ENCODE peak calls at places on chromosomes 11 and 22, in six cellular contexts. One of them, this sample, is unnamed.

GRCh38 chr11:5240458-5240857 is 6.2 kb upstream of the HBD start:
- DNase-seq in A549: no peak
- DNase-seq in IMR-90: no peak
- DNase-seq in K562: no peak
- DNase-seq in HEK293T: no peak
- DNase-seq in GM12878: no peak
- DNase-seq in this sample: no peak

GRCh38 chr11:86160546-86161149 is 83.9 kb upstream of the EED start:
- DNase-seq in HEK293T: no peak
- DNase-seq in GM12878: no peak
- DNase-seq in A549: peak; percentile 69
- DNase-seq in IMR-90: peak; percentile 50
- DNase-seq in K562: no peak
- DNase-seq in this sample: peak; percentile 76

GRCh38 chr11:87600938-87601337 is 563.2 kb downstream of the TMEM135 start:
- DNase-seq in A549: no peak
- DNase-seq in HEK293T: no peak
- DNase-seq in K562: no peak
- DNase-seq in IMR-90: no peak
- DNase-seq in GM12878: no peak
- DNase-seq in this sample: no peak

GRCh38 chr22:33472462-33473344 is 414.5 kb upstream of the SYN3 start:
- DNase-seq in HEK293T: no peak
- DNase-seq in GM12878: peak; percentile 78
- DNase-seq in K562: no peak
- DNase-seq in A549: no peak
- DNase-seq in IMR-90: peak; percentile 47
- DNase-seq in this sample: no peak

GRCh38 chr11:110362916-110363574 is 66.6 kb upstream of the RDX start:
- DNase-seq in A549: peak; percentile 70
- DNase-seq in IMR-90: no peak
- DNase-seq in HEK293T: peak; percentile 24
- DNase-seq in K562: no peak
- DNase-seq in GM12878: no peak
- DNase-seq in this sample: peak; percentile 43

GRCh38 chr11:44609028-44609782 is 43.7 kb downstream of the CD82 start:
- DNase-seq in IMR-90: no peak
- DNase-seq in HEK293T: no peak
- DNase-seq in GM12878: peak; percentile 92
- DNase-seq in A549: no peak
- DNase-seq in K562: no peak
- DNase-seq in this sample: no peak

GRCh38 chr22:43406186-43406790 is 5.5 kb upstream of the MPPED1 start:
- DNase-seq in HEK293T: no peak
- DNase-seq in IMR-90: no peak
- DNase-seq in A549: no peak
- DNase-seq in K562: no peak
- DNase-seq in GM12878: no peak
- DNase-seq in this sample: no peak

GRCh38 chr11:103537904-103538502 is 428.8 kb downstream of the DYNC2H1 start:
- DNase-seq in GM12878: no peak
- DNase-seq in A549: peak; percentile 17
- DNase-seq in IMR-90: peak; percentile 47
- DNase-seq in K562: no peak
- DNase-seq in HEK293T: no peak
- DNase-seq in this sample: no peak

GRCh38 chr11:45646275-45646970 is 19.0 kb downstream of the CHST1 start:
- DNase-seq in IMR-90: peak; percentile 22
- DNase-seq in A549: peak; percentile 17
- DNase-seq in GM12878: peak; percentile 7
- DNase-seq in K562: no peak
- DNase-seq in HEK293T: no peak
- DNase-seq in this sample: no peak

GRCh38 chr11:119422505-119423416 is at the start of gene THY1:
- DNase-seq in IMR-90: peak; percentile 64
- DNase-seq in K562: peak; percentile 25
- DNase-seq in A549: no peak
- DNase-seq in GM12878: no peak
- DNase-seq in HEK293T: no peak
- DNase-seq in this sample: no peak

GRCh38 chr22:49798486-49799151 is 29.1 kb downstream of the BRD1 start:
- DNase-seq in GM12878: no peak
- DNase-seq in IMR-90: no peak
- DNase-seq in HEK293T: no peak
- DNase-seq in A549: no peak
- DNase-seq in K562: no peak
- DNase-seq in this sample: no peak

GRCh38 chr11:1333860-1334259 is 24.4 kb upstream of the TOLLIP start:
- DNase-seq in IMR-90: no peak
- DNase-seq in A549: no peak
- DNase-seq in K562: no peak
- DNase-seq in HEK293T: no peak
- DNase-seq in GM12878: no peak
- DNase-seq in this sample: no peak

GRCh38 chr11:33160147-33160546 is 1.1 kb downstream of the CSTF3 start:
- DNase-seq in GM12878: no peak
- DNase-seq in HEK293T: no peak
- DNase-seq in K562: no peak
- DNase-seq in IMR-90: peak; percentile 62
- DNase-seq in A549: peak; percentile 46
- DNase-seq in this sample: peak; percentile 26

GRCh38 chr11:113773092-113773415 is 438 bp downstream of the ZW10 start:
- DNase-seq in GM12878: no peak
- DNase-seq in HEK293T: peak; percentile 54
- DNase-seq in K562: peak; percentile 48
- DNase-seq in A549: no peak
- DNase-seq in IMR-90: peak; percentile 25
- DNase-seq in this sample: peak; percentile 6

GRCh38 chr11:32891657-32892354 is 805 bp upstream of the QSER1 start:
- DNase-seq in GM12878: no peak
- DNase-seq in IMR-90: no peak
- DNase-seq in K562: no peak
- DNase-seq in HEK293T: no peak
- DNase-seq in A549: no peak
- DNase-seq in this sample: no peak

GRCh38 chr11:12725047-12725862 is 51.0 kb downstream of the TEAD1 start:
- DNase-seq in HEK293T: no peak
- DNase-seq in K562: no peak
- DNase-seq in IMR-90: no peak
- DNase-seq in GM12878: no peak
- DNase-seq in A549: no peak
- DNase-seq in this sample: no peak

GRCh38 chr22:50584106-50585096 is 1.8 kb upstream of the CHKB start:
- DNase-seq in A549: no peak
- DNase-seq in IMR-90: no peak
- DNase-seq in K562: no peak
- DNase-seq in GM12878: no peak
- DNase-seq in HEK293T: no peak
- DNase-seq in this sample: peak; percentile 18

GRCh38 chr11:73726825-73727224 is 34.0 kb downstream of the RAB6A start:
- DNase-seq in A549: no peak
- DNase-seq in IMR-90: no peak
- DNase-seq in K562: no peak
- DNase-seq in HEK293T: no peak
- DNase-seq in GM12878: no peak
- DNase-seq in this sample: no peak

GRCh38 chr11:106133529-106133928 is 56.1 kb downstream of the AASDHPPT start:
- DNase-seq in K562: no peak
- DNase-seq in GM12878: no peak
- DNase-seq in A549: no peak
- DNase-seq in IMR-90: no peak
- DNase-seq in HEK293T: no peak
- DNase-seq in this sample: no peak

GRCh38 chr22:31829505-31829904 is 75.7 kb downstream of the DEPDC5 start:
- DNase-seq in GM12878: peak; percentile 19
- DNase-seq in HEK293T: no peak
- DNase-seq in K562: peak; percentile 42
- DNase-seq in A549: peak; percentile 81
- DNase-seq in IMR-90: peak; percentile 97
- DNase-seq in this sample: peak; percentile 46

GRCh38 chr11:27933992-27934829 is 173.7 kb downstream of the KIF18A start:
- DNase-seq in K562: no peak
- DNase-seq in HEK293T: no peak
- DNase-seq in GM12878: no peak
- DNase-seq in IMR-90: peak; percentile 99
- DNase-seq in A549: peak; percentile 61
- DNase-seq in this sample: no peak

GRCh38 chr22:47334596-47334995 is 572.1 kb downstream of the TBC1D22A start:
- DNase-seq in A549: no peak
- DNase-seq in HEK293T: no peak
- DNase-seq in IMR-90: no peak
- DNase-seq in K562: no peak
- DNase-seq in GM12878: no peak
- DNase-seq in this sample: no peak

GRCh38 chr22:47333625-47334024 is 571.2 kb downstream of the TBC1D22A start:
- DNase-seq in A549: peak; percentile 55
- DNase-seq in IMR-90: peak; percentile 71
- DNase-seq in K562: no peak
- DNase-seq in GM12878: no peak
- DNase-seq in HEK293T: no peak
- DNase-seq in this sample: peak; percentile 9

GRCh38 chr22:47337161-47337621 is 574.7 kb downstream of the TBC1D22A start:
- DNase-seq in IMR-90: peak; percentile 87
- DNase-seq in A549: peak; percentile 89
- DNase-seq in GM12878: no peak
- DNase-seq in K562: no peak
- DNase-seq in HEK293T: no peak
- DNase-seq in this sample: peak; percentile 39

GRCh38 chr22:47335958-47336357 is 573.5 kb downstream of the TBC1D22A start:
- DNase-seq in A549: no peak
- DNase-seq in K562: no peak
- DNase-seq in GM12878: no peak
- DNase-seq in IMR-90: no peak
- DNase-seq in HEK293T: no peak
- DNase-seq in this sample: no peak

GRCh38 chr22:47335460-47335859 is 573.0 kb downstream of the TBC1D22A start:
- DNase-seq in A549: no peak
- DNase-seq in GM12878: no peak
- DNase-seq in K562: no peak
- DNase-seq in HEK293T: no peak
- DNase-seq in IMR-90: no peak
- DNase-seq in this sample: no peak
- TF ChIP-seq BHLHE40 in A549: no peak
- TF ChIP-seq BHLHE40 in GM12878: no peak
- TF ChIP-seq BHLHE40 in K562: no peak
- TF ChIP-seq BHLHE40 in HEK293T: no peak
- TF ChIP-seq BHLHE40 in IMR-90: no peak
- TF ChIP-seq BHLHE40 in this sample: no peak

GRCh38 chr11:59801160-59801706 is 9.3 kb downstream of the MRPL16 start:
- DNase-seq in IMR-90: no peak
- DNase-seq in A549: no peak
- DNase-seq in K562: no peak
- DNase-seq in HEK293T: no peak
- DNase-seq in GM12878: no peak
- DNase-seq in this sample: no peak

GRCh38 chr11:59800390-59801037 is 10.1 kb downstream of the MRPL16 start:
- DNase-seq in HEK293T: no peak
- DNase-seq in GM12878: no peak
- DNase-seq in K562: no peak
- DNase-seq in A549: no peak
- DNase-seq in IMR-90: no peak
- DNase-seq in this sample: no peak

GRCh38 chr11:59807047-59807446 is 3.5 kb downstream of the MRPL16 start:
- DNase-seq in HEK293T: no peak
- DNase-seq in IMR-90: no peak
- DNase-seq in K562: no peak
- DNase-seq in A549: no peak
- DNase-seq in GM12878: no peak
- DNase-seq in this sample: peak; percentile 50

GRCh38 chr11:59801981-59802638 is 8.5 kb downstream of the MRPL16 start:
- DNase-seq in IMR-90: peak; percentile 36
- DNase-seq in GM12878: no peak
- DNase-seq in HEK293T: no peak
- DNase-seq in A549: peak; percentile 12
- DNase-seq in K562: no peak
- DNase-seq in this sample: no peak

GRCh38 chr11:59802639-59803176 is 7.9 kb downstream of the MRPL16 start:
- DNase-seq in HEK293T: peak; percentile 33
- DNase-seq in GM12878: no peak
- DNase-seq in K562: peak; percentile 53
- DNase-seq in A549: peak; percentile 58
- DNase-seq in IMR-90: peak; percentile 58
- DNase-seq in this sample: peak; percentile 51
- TF ChIP-seq BHLHE40 in HEK293T: no peak
- TF ChIP-seq BHLHE40 in GM12878: no peak
- TF ChIP-seq BHLHE40 in K562: no peak
- TF ChIP-seq BHLHE40 in A549: no peak
- TF ChIP-seq BHLHE40 in IMR-90: no peak
- TF ChIP-seq BHLHE40 in this sample: no peak

GRCh38 chr11:56782167-56782847 is 33.8 kb upstream of the OR9G4 start:
- DNase-seq in K562: no peak
- DNase-seq in HEK293T: no peak
- DNase-seq in IMR-90: no peak
- DNase-seq in GM12878: peak; percentile 19
- DNase-seq in A549: no peak
- DNase-seq in this sample: no peak

DNA sequence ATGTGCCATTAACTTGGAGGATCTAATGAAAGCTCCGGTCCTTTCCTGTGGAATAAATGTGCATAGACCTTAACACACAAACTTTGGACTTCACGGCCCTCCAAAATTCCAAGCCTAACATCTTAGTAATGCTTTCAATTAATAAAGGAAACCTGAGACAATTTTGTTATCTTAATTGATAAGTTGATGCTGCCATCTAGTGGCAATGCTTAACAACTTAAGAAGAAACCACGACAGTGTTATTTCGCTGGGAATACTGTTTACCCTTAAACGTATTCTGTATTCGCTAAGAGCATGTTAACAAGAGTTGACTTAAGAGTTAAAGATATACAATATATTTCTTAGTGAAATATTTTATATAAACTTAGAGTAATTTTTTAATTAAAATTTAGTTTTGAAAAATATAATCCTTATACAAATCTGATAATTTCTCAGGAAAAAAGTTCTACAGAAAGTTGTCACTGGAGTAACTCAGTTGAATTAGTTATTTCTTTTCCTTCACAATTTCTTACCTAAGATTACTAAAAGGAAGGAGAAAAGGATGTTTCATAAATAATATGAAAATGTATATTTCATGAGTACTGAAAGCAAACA is 35.0 kb upstream of the OR9G4 start:
- DNase-seq in HEK293T: peak; percentile 15
- DNase-seq in K562: peak; percentile 17
- DNase-seq in GM12878: no peak
- DNase-seq in IMR-90: peak; percentile 54
- DNase-seq in A549: peak; percentile 79
- DNase-seq in this sample: peak; percentile 49
- TF ChIP-seq BHLHE40 in HEK293T: no peak
- TF ChIP-seq BHLHE40 in K562: no peak
- TF ChIP-seq BHLHE40 in GM12878: no peak
- TF ChIP-seq BHLHE40 in IMR-90: no peak
- TF ChIP-seq BHLHE40 in A549: no peak
- TF ChIP-seq BHLHE40 in this sample: no peak

DNA sequence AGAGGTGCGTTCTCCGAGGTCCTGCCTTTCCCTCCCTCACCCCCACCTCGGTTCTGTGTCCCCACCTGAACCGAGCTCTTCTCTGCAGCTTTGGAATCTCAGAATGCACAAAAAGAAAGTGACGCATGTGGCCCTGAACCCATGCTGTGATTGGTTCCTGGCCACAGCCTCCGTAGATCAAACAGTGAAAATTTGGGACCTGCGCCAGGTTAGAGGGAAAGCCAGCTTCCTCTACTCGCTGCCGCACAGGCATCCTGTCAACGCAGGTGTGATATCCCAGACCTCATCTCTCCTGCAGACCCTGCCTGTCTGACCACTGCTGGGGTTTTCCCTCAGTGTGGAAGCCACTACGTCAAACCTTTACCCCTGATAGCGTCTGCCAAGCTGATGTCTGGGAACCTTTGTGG is 13.9 kb downstream of the ACP2 start:
- DNase-seq in GM12878: no peak
- DNase-seq in K562: no peak
- DNase-seq in IMR-90: peak; percentile 13
- DNase-seq in A549: peak; percentile 84
- DNase-seq in HEK293T: no peak
- DNase-seq in this sample: no peak
- TF ChIP-seq BHLHE40 in GM12878: no peak
- TF ChIP-seq BHLHE40 in K562: no peak
- TF ChIP-seq BHLHE40 in IMR-90: no peak
- TF ChIP-seq BHLHE40 in A549: no peak
- TF ChIP-seq BHLHE40 in HEK293T: no peak
- TF ChIP-seq BHLHE40 in this sample: no peak